ENCODE peak calls at places on chromosome 5, in four cellular contexts. C, Y, L and A are unnamed samples.

GRCh38 chr5:148880696-148881095 is 54.3 kb downstream of the ADRB2 start:
- DNase-seq in L (no peak), Y (no peak), C (no peak), A (no peak)

GRCh38 chr5:177353093-177353492 is 1.6 kb upstream of the LMAN2 start:
- DNase-seq in C (no peak), Y (no peak), L (no peak), A (no peak)

GRCh38 chr5:143471666-143472411 is 68.4 kb upstream of the NR3C1 start:
- DNase-seq in L (no peak), Y (no peak), C (no peak), A (no peak)

GRCh38 chr5:56507348-56507930 is 274.3 kb upstream of the ANKRD55 start:
- DNase-seq in C (no peak), L (no peak), Y (no peak), A (no peak)

GRCh38 chr5:59584858-59585846 is 308.4 kb downstream of the PDE4D start:
- DNase-seq in C (peak; percentile 42), L (no peak), Y (no peak), A (no peak)

GRCh38 chr5:78597068-78597857 is 51.3 kb downstream of the LHFPL2 start:
- DNase-seq in Y (no peak), L (no peak), C (no peak), A (peak; percentile 70)

GRCh38 chr5:75614165-75614564 is 2.9 kb downstream of the ANKDD1B start:
- DNase-seq in C (no peak), L (no peak), Y (no peak), A (no peak)

GRCh38 chr5:86880785-86881492 is 263.2 kb downstream of the COX7C start:
- DNase-seq in Y (peak; percentile 98), C (peak; percentile 44), L (peak; percentile 11), A (peak; percentile 69)

GRCh38 chr5:122313001-122313402 is 965 bp downstream of the SNCAIP start:
- DNase-seq in Y (no peak), L (no peak), C (no peak), A (no peak)

GRCh38 chr5:80302636-80303035 is 17.2 kb upstream of the SPZ1 start:
- DNase-seq in C (no peak), Y (no peak), L (no peak), A (no peak)

GRCh38 chr5:3597002-3597726 is 1.5 kb downstream of the IRX1 start:
- DNase-seq in L (no peak), Y (peak; percentile 32), C (no peak), A (no peak)